ENCODE peak calls at places on chromosomes 5 and 9, in four cellular contexts. One of them, this sample, is unnamed.

GRCh38 chr5:55530669-55531068 is 4.1 kb downstream of the PLPP1 start:
- DNase-seq in endothelial cell of umbilical vein: no peak
- DNase-seq in A549: no peak
- DNase-seq in body of pancreas: no peak
- DNase-seq in this sample: no peak

GRCh38 chr9:103037508-103038477 is 42.7 kb downstream of the CYLC2 start:
- DNase-seq in endothelial cell of umbilical vein: no peak
- DNase-seq in A549: no peak
- DNase-seq in body of pancreas: no peak
- DNase-seq in this sample: no peak

GRCh38 chr5:178988436-178989220 is 6.5 kb downstream of the GRM6 start:
- DNase-seq in endothelial cell of umbilical vein: no peak
- DNase-seq in body of pancreas: no peak
- DNase-seq in A549: no peak
- DNase-seq in this sample: no peak

GRCh38 chr9:80796662-80797426 is 892.5 kb downstream of the TLE1 start:
- DNase-seq in body of pancreas: no peak
- DNase-seq in endothelial cell of umbilical vein: no peak
- DNase-seq in A549: no peak
- DNase-seq in this sample: no peak

GRCh38 chr5:12095808-12096281 is 191.6 kb upstream of the CTNND2 start:
- DNase-seq in A549: no peak
- DNase-seq in endothelial cell of umbilical vein: no peak
- DNase-seq in body of pancreas: no peak
- DNase-seq in this sample: no peak

GRCh38 chr5:137122558-137122957 is 376.6 kb downstream of the SPOCK1 start:
- DNase-seq in endothelial cell of umbilical vein: no peak
- DNase-seq in body of pancreas: no peak
- DNase-seq in A549: no peak
- DNase-seq in this sample: no peak

GRCh38 chr5:94249430-94249829 is 369.0 kb downstream of the KIAA0825 start:
- DNase-seq in body of pancreas: no peak
- DNase-seq in endothelial cell of umbilical vein: no peak
- DNase-seq in A549: no peak
- DNase-seq in this sample: no peak

GRCh38 chr9:123555612-123556011 is 199.6 kb downstream of the CRB2 start:
- DNase-seq in A549: no peak
- DNase-seq in body of pancreas: no peak
- DNase-seq in endothelial cell of umbilical vein: no peak
- DNase-seq in this sample: no peak

GRCh38 chr5:91301459-91301858 is 81.7 kb downstream of the ARRDC3 start:
- DNase-seq in A549: no peak
- DNase-seq in endothelial cell of umbilical vein: no peak
- DNase-seq in body of pancreas: no peak
- DNase-seq in this sample: no peak

GRCh38 chr5:28975508-28975907 is 1937.1 kb upstream of the CDH9 start:
- DNase-seq in endothelial cell of umbilical vein: no peak
- DNase-seq in A549: no peak
- DNase-seq in body of pancreas: no peak
- DNase-seq in this sample: no peak
- TF ChIP-seq POLR2A in endothelial cell of umbilical vein: no peak
- TF ChIP-seq POLR2A in A549: no peak
- TF ChIP-seq POLR2A in body of pancreas: no peak
- TF ChIP-seq POLR2A in this sample: no peak

DNA sequence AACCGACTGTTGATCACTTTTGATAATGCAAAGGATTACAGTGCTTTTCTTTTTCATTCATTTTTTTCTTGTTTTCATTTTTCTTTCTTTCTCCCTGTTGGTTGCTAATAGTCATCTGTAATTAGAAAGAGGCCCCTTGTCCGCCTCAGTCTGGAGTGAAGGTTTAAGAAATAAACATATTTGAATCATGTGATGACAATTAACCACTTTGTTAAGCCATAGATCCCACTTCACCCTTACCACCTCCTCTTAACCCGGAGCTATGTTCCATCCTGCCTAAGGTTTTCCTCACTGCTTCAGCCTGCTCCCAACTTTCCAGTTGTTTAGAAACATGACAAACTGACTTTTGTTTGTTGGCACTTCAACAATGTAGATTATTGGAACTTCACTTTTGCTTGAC is 37.4 kb upstream of the SSBP2 start:
- DNase-seq in endothelial cell of umbilical vein: no peak
- DNase-seq in A549: no peak
- DNase-seq in body of pancreas: no peak
- DNase-seq in this sample: no peak
- H3K4me1 ChIP-seq in endothelial cell of umbilical vein: no peaks in the 10 kb centered on the region
- H3K4me1 ChIP-seq in A549: peaks cover 16% of the 10 kb centered on the region
- H3K4me1 ChIP-seq in body of pancreas: peaks cover 38% of the 10 kb centered on the region
- H3K4me1 ChIP-seq in this sample: no peaks in the 10 kb centered on the region

DNA sequence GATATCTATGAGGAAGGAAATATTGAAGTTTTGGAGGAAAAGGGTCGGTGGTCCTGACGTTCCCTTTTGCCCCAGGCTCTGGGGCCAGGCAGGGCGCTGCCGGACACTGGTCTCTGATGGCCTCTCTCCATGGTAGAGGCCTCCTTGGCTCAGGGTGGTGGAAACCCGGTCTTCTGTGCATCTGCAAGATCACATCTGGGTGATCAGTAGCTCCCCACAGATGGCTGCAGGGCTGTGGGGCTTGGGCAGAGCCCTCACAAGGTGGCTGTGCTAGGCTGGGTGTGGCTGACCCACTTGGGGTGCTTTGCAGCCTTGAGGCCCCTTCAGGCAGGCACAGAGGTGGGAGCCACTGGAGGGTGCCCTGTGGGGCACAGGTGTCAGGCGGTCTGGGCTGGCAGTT is 53.9 kb upstream of the RNU6ATAC start:
- DNase-seq in endothelial cell of umbilical vein: no peak
- DNase-seq in A549: no peak
- DNase-seq in body of pancreas: no peak
- DNase-seq in this sample: no peak
- H3K27ac ChIP-seq in endothelial cell of umbilical vein: no peak overlapping the region
- H3K27ac ChIP-seq in A549: no peak overlapping the region
- H3K27ac ChIP-seq in body of pancreas: no peak overlapping the region
- H3K27ac ChIP-seq in this sample: no peak overlapping the region

GRCh38 chr9:134170525-134171315 is 6.4 kb upstream of the RNU6ATAC start:
- DNase-seq in endothelial cell of umbilical vein: no peak
- DNase-seq in body of pancreas: no peak
- DNase-seq in A549: no peak
- DNase-seq in this sample: no peak

GRCh38 chr9:134167530-134167931 is 3.2 kb upstream of the RNU6ATAC start:
- DNase-seq in body of pancreas: no peak
- DNase-seq in A549: no peak
- DNase-seq in endothelial cell of umbilical vein: no peak
- DNase-seq in this sample: no peak

GRCh38 chr9:134169724-134170401 is 5.5 kb upstream of the RNU6ATAC start:
- DNase-seq in A549: no peak
- DNase-seq in endothelial cell of umbilical vein: no peak
- DNase-seq in body of pancreas: no peak
- DNase-seq in this sample: no peak

GRCh38 chr9:134168731-134169130 is 4.4 kb upstream of the RNU6ATAC start:
- DNase-seq in body of pancreas: no peak
- DNase-seq in A549: no peak
- DNase-seq in endothelial cell of umbilical vein: no peak
- DNase-seq in this sample: no peak

DNA sequence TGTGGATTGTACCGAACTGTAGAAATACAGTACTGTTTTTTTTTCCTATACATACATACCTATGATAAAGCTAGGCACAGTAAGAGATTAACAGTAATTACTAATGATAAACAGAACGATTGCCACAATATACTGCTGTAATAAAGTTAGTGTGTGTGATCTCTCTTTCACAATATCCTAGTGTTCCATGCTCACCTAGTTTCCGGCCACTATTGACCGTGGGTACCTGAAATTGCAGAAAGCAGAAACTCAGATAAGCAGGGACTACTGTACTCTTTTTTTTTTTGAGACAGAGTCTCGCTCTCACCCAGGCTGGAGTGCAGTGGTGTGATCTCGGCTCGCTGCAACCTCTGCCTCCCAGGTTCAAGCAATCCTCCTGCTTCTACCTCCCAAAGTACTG is 4.8 kb upstream of the RNU6ATAC start:
- DNase-seq in body of pancreas: no peak
- DNase-seq in A549: no peak
- DNase-seq in endothelial cell of umbilical vein: no peak
- DNase-seq in this sample: no peak
- TF ChIP-seq POLR2A in body of pancreas: no peak
- TF ChIP-seq POLR2A in A549: no peak
- TF ChIP-seq POLR2A in endothelial cell of umbilical vein: no peak
- TF ChIP-seq POLR2A in this sample: no peak

This sample was measured in Peyer's patch.